ENCODE peak calls at places on chromosomes 4 and X, in six cellular contexts. V, P, L, G, A and E are unnamed samples.

GRCh38 chr4:123786955-123787354 is 390.4 kb downstream of the SPRY1 start:
- DNase-seq in V (peak; percentile 82), P (peak; percentile 76), L (no peak), G (no peak), A (no peak), E (no peak)

GRCh38 chr4:79247695-79248394 is 78.0 kb downstream of the NAA11 start:
- DNase-seq in V (no peak), P (no peak), L (no peak), G (no peak), A (no peak), E (no peak)

GRCh38 chr4:169774466-169775445 is 17.0 kb upstream of the HPF1 start:
- DNase-seq in V (no peak), P (no peak), L (no peak), G (peak; percentile 69), A (peak; percentile 53), E (no peak)

GRCh38 chr4:86531440-86531839 is 62.7 kb upstream of the PTPN13 start:
- DNase-seq in V (no peak), P (no peak), L (no peak), G (no peak), A (no peak), E (peak; percentile 28)

GRCh38 chr4:82678046-82678445 is 116.3 kb upstream of the TMEM150C start:
- DNase-seq in V (no peak), P (peak; percentile 28), L (no peak), G (no peak), A (no peak), E (no peak)

GRCh38 chr4:78647272-78647671 is 95.7 kb downstream of the ANXA3 start:
- DNase-seq in V (no peak), P (no peak), L (no peak), G (no peak), A (no peak), E (no peak)

GRCh38 chr4:3199661-3200422 is 49.1 kb upstream of the MSANTD1 start:
- DNase-seq in V (no peak), P (no peak), L (no peak), G (no peak), A (no peak), E (no peak)

GRCh38 chr4:158036998-158037397 is 135.8 kb downstream of the GASK1B start:
- DNase-seq in V (no peak), P (no peak), L (no peak), G (no peak), A (no peak), E (no peak)

GRCh38 chrX:124098089-124098488 is 136.6 kb downstream of the STAG2 start:
- DNase-seq in V (peak; percentile 36), P (peak; percentile 51), L (no peak), G (no peak), A (no peak), E (peak; percentile 13)

GRCh38 chrX:119880552-119881437 is 9.2 kb downstream of the NDUFA1 start:
- DNase-seq in V (peak; percentile 70), P (peak; percentile 63), L (no peak), G (peak; percentile 46), A (no peak), E (peak; percentile 60)

GRCh38 chr4:68361146-68361589 is 11.3 kb upstream of the YTHDC1 start:
- DNase-seq in V (peak; percentile 91), P (peak; percentile 70), L (no peak), G (no peak), A (no peak), E (peak; percentile 64)

GRCh38 chr4:78599931-78600375 is 48.4 kb downstream of the ANXA3 start:
- DNase-seq in V (no peak), P (no peak), L (no peak), G (no peak), A (no peak), E (no peak)

GRCh38 chrX:319579-320125 is 1.1 kb upstream of the GTPBP6 start:
- DNase-seq in V (no peak), P (no peak), L (no peak), G (no peak), A (no peak), E (no peak)

GRCh38 chr4:25163216-25163615 is 3.0 kb upstream of the SEPSECS start:
- DNase-seq in V (no peak), P (no peak), L (no peak), G (no peak), A (no peak), E (no peak)

GRCh38 chr4:89136525-89136924 is 25.2 kb downstream of the TIGD2 start:
- DNase-seq in V (peak; percentile 54), P (peak; percentile 70), L (no peak), G (no peak), A (no peak), E (peak; percentile 35)

GRCh38 chr4:16027626-16028025 is 56.2 kb downstream of the PROM1 start:
- DNase-seq in V (no peak), P (peak; percentile 7), L (no peak), G (no peak), A (no peak), E (no peak)

GRCh38 chr4:70703695-70704332 is 15.5 kb downstream of the UTP3 start:
- DNase-seq in V (peak; percentile 51), P (peak; percentile 83), L (peak; percentile 21), G (no peak), A (no peak), E (no peak)
- H4K8ac ChIP-seq in V (peak overlapping the region; percentile 2), P (peak overlapping the region; percentile 66), L (no peak overlapping the region), G (no peak overlapping the region), A (no peak overlapping the region), E (peak overlapping the region; percentile 93)

GRCh38 chr4:113355550-113356371 is 306.3 kb downstream of the ANK2 start:
- DNase-seq in V (peak; percentile 91), P (peak; percentile 90), L (no peak), G (no peak), A (no peak), E (peak; percentile 56)

GRCh38 chr4:113358784-113359183 is 309.3 kb downstream of the ANK2 start:
- DNase-seq in V (no peak), P (no peak), L (no peak), G (no peak), A (no peak), E (peak; percentile 21)

GRCh38 chr4:113350576-113350975 is 301.1 kb downstream of the ANK2 start:
- DNase-seq in V (no peak), P (no peak), L (no peak), G (no peak), A (no peak), E (no peak)

DNA sequence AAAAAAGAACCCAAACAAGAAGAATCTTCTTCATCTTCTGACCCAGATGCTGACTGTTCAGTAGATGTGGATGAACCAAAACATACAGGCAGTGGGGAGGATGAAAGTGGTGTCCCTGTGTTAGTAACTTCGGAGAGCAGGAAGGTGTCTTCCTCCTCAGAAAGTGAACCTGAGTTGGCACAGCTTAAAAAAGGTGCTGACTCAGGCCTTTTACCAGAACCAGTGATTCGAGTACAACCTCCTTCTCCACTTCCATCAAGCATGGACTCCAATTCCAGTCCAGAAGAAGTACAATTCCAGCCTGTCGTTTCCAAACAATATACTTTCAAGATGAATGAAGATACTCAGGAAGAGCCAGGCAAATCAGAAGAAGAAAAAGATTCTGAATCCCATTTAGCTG is 307.0 kb downstream of the ANK2 start:
- DNase-seq in V (no peak), P (no peak), L (no peak), G (no peak), A (no peak), E (no peak)
- H3K4me1 ChIP-seq in V (peaks cover 6% of the 10 kb centered on the region), P (peaks cover 7% of the 10 kb centered on the region), L (no peaks in the 10 kb centered on the region), G (no peaks in the 10 kb centered on the region), A (no peaks in the 10 kb centered on the region), E (no peaks in the 10 kb centered on the region)

GRCh38 chr4:109559625-109559982 is 442 bp upstream of the MCUB start:
- DNase-seq in V (no peak), P (no peak), L (no peak), G (peak; percentile 60), A (peak; percentile 77), E (peak; percentile 71)
- H4K8ac ChIP-seq in V (peak overlapping the region; percentile 9), P (peak overlapping the region; percentile 77), L (peak overlapping the region; percentile 4), G (no peak overlapping the region), A (peak overlapping the region; percentile 94), E (no peak overlapping the region)

DNA sequence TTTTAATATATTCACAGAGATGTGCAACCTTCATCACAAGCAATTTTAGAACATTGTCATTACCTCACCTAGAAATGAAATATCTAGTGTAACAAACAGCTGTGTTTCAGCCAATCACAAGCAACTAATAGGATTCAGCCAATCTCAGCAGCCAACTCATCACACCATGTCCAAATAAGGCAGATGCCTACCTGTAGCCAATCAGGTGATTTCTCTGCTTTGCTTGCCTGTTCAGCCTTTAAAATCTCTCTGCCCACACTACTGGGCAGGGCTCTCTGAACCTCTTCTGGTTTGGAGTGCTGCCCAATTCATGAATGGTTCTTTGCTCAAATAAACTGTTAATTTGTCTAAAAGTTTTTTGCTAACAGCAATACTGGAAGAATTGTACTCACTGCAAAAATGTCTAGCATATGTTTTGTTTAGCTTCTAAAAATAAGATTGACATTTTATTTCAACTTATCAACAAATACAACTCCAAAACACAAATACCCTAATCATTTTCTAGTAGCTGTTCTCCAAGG is 52.4 kb upstream of the IGFBP7 start:
- DNase-seq in V (no peak), P (no peak), L (no peak), G (no peak), A (no peak), E (peak; percentile 25)
- H3K4me1 ChIP-seq in V (peaks cover 2% of the 10 kb centered on the region), P (peaks cover 2% of the 10 kb centered on the region), L (no peaks in the 10 kb centered on the region), G (no peaks in the 10 kb centered on the region), A (no peaks in the 10 kb centered on the region), E (no peaks in the 10 kb centered on the region)